ENCODE peak calls at places on chromosomes 7 and 10, in nine cellular contexts. One of them, this sample, is unnamed.

GRCh38 chr7:34036069-34036920 is 131.0 kb downstream of the BMPER start:
- DNase-seq in neuronal stem cell: no peak
- DNase-seq in LoVo: peak
- DNase-seq in kidney: no peak
- DNase-seq in fibroblast of mammary gland: peak
- DNase-seq in HTR-8/SVneo: no peak
- DNase-seq in cerebellum: no peak
- DNase-seq in HFFc6: no peak
- DNase-seq in amniotic stem cell: no peak
- DNase-seq in this sample: no peak

GRCh38 chr10:13712799-13713581 is 126.2 kb downstream of the PRPF18 start:
- DNase-seq in neuronal stem cell: no peak
- DNase-seq in LoVo: no peak
- DNase-seq in kidney: peak
- DNase-seq in fibroblast of mammary gland: peak
- DNase-seq in HTR-8/SVneo: peak
- DNase-seq in cerebellum: no peak
- DNase-seq in HFFc6: peak
- DNase-seq in amniotic stem cell: peak
- DNase-seq in this sample: peak

GRCh38 chr10:113454341-113455061 is 98.4 kb upstream of the HABP2 start:
- DNase-seq in neuronal stem cell: peak
- DNase-seq in LoVo: peak
- DNase-seq in kidney: peak
- DNase-seq in fibroblast of mammary gland: peak
- DNase-seq in HTR-8/SVneo: peak
- DNase-seq in cerebellum: no peak
- DNase-seq in HFFc6: no peak
- DNase-seq in amniotic stem cell: no peak
- DNase-seq in this sample: no peak

GRCh38 chr7:19015066-19015465 is 102.4 kb downstream of the TWIST1 start:
- DNase-seq in neuronal stem cell: no peak
- DNase-seq in LoVo: no peak
- DNase-seq in kidney: no peak
- DNase-seq in fibroblast of mammary gland: no peak
- DNase-seq in HTR-8/SVneo: no peak
- DNase-seq in cerebellum: no peak
- DNase-seq in HFFc6: no peak
- DNase-seq in amniotic stem cell: no peak
- DNase-seq in this sample: no peak

GRCh38 chr10:79385392-79385795 is 38.1 kb downstream of the PPIF start:
- DNase-seq in neuronal stem cell: no peak
- DNase-seq in LoVo: no peak
- DNase-seq in kidney: no peak
- DNase-seq in fibroblast of mammary gland: no peak
- DNase-seq in HTR-8/SVneo: no peak
- DNase-seq in cerebellum: no peak
- DNase-seq in HFFc6: no peak
- DNase-seq in amniotic stem cell: no peak
- DNase-seq in this sample: no peak

GRCh38 chr7:46558482-46559193 is 637.6 kb upstream of the IGFBP3 start:
- DNase-seq in neuronal stem cell: no peak
- DNase-seq in LoVo: peak
- DNase-seq in kidney: no peak
- DNase-seq in fibroblast of mammary gland: peak
- DNase-seq in HTR-8/SVneo: no peak
- DNase-seq in cerebellum: no peak
- DNase-seq in HFFc6: peak
- DNase-seq in amniotic stem cell: no peak
- DNase-seq in this sample: no peak

GRCh38 chr10:70109064-70109729 is 23.4 kb downstream of the AIFM2 start:
- DNase-seq in neuronal stem cell: no peak
- DNase-seq in LoVo: no peak
- DNase-seq in kidney: no peak
- DNase-seq in fibroblast of mammary gland: no peak
- DNase-seq in HTR-8/SVneo: no peak
- DNase-seq in cerebellum: peak
- DNase-seq in HFFc6: no peak
- DNase-seq in amniotic stem cell: no peak
- DNase-seq in this sample: no peak

GRCh38 chr7:132161231-132161915 is 414.9 kb downstream of the PLXNA4 start:
- DNase-seq in neuronal stem cell: no peak
- DNase-seq in LoVo: no peak
- DNase-seq in kidney: no peak
- DNase-seq in fibroblast of mammary gland: no peak
- DNase-seq in HTR-8/SVneo: no peak
- DNase-seq in cerebellum: peak
- DNase-seq in HFFc6: no peak
- DNase-seq in amniotic stem cell: no peak
- DNase-seq in this sample: no peak

GRCh38 chr7:41979834-41980307 is 257.1 kb downstream of the GLI3 start:
- DNase-seq in neuronal stem cell: no peak
- DNase-seq in LoVo: peak
- DNase-seq in kidney: no peak
- DNase-seq in fibroblast of mammary gland: peak
- DNase-seq in HTR-8/SVneo: peak
- DNase-seq in cerebellum: no peak
- DNase-seq in HFFc6: peak
- DNase-seq in amniotic stem cell: no peak
- DNase-seq in this sample: no peak

GRCh38 chr10:77037735-77038411 is 599.7 kb downstream of the KCNMA1 start:
- DNase-seq in neuronal stem cell: peak
- DNase-seq in LoVo: no peak
- DNase-seq in kidney: no peak
- DNase-seq in fibroblast of mammary gland: no peak
- DNase-seq in HTR-8/SVneo: no peak
- DNase-seq in cerebellum: no peak
- DNase-seq in HFFc6: no peak
- DNase-seq in amniotic stem cell: no peak
- DNase-seq in this sample: no peak

GRCh38 chr10:100025528-100026070 is 15.9 kb upstream of the DNMBP start:
- DNase-seq in neuronal stem cell: no peak
- DNase-seq in LoVo: no peak
- DNase-seq in kidney: no peak
- DNase-seq in fibroblast of mammary gland: no peak
- DNase-seq in HTR-8/SVneo: no peak
- DNase-seq in cerebellum: no peak
- DNase-seq in HFFc6: no peak
- DNase-seq in amniotic stem cell: no peak
- DNase-seq in this sample: no peak

GRCh38 chr7:79452495-79453265 is 787 bp downstream of the MAGI2 start:
- DNase-seq in neuronal stem cell: peak
- DNase-seq in LoVo: no peak
- DNase-seq in kidney: peak
- DNase-seq in fibroblast of mammary gland: peak
- DNase-seq in HTR-8/SVneo: peak
- DNase-seq in cerebellum: peak
- DNase-seq in HFFc6: no peak
- DNase-seq in amniotic stem cell: no peak
- DNase-seq in this sample: no peak

GRCh38 chr7:75688200-75689136 is 50.3 kb downstream of the HIP1 start:
- DNase-seq in neuronal stem cell: no peak
- DNase-seq in LoVo: no peak
- DNase-seq in kidney: peak
- DNase-seq in fibroblast of mammary gland: no peak
- DNase-seq in HTR-8/SVneo: no peak
- DNase-seq in cerebellum: peak
- DNase-seq in HFFc6: no peak
- DNase-seq in amniotic stem cell: no peak
- DNase-seq in this sample: no peak

GRCh38 chr7:107450970-107451369 is 18.9 kb upstream of the GPR22 start:
- DNase-seq in neuronal stem cell: no peak
- DNase-seq in LoVo: no peak
- DNase-seq in kidney: no peak
- DNase-seq in fibroblast of mammary gland: peak
- DNase-seq in HTR-8/SVneo: no peak
- DNase-seq in cerebellum: no peak
- DNase-seq in HFFc6: no peak
- DNase-seq in amniotic stem cell: no peak
- DNase-seq in this sample: no peak

GRCh38 chr10:49082767-49083166 is 32.6 kb downstream of the VSTM4 start:
- DNase-seq in neuronal stem cell: no peak
- DNase-seq in LoVo: no peak
- DNase-seq in kidney: peak
- DNase-seq in fibroblast of mammary gland: no peak
- DNase-seq in HTR-8/SVneo: no peak
- DNase-seq in cerebellum: peak
- DNase-seq in HFFc6: no peak
- DNase-seq in amniotic stem cell: no peak
- DNase-seq in this sample: no peak

GRCh38 chr10:95445223-95445836 is 115.8 kb downstream of the SORBS1 start:
- DNase-seq in neuronal stem cell: no peak
- DNase-seq in LoVo: peak
- DNase-seq in kidney: peak
- DNase-seq in fibroblast of mammary gland: peak
- DNase-seq in HTR-8/SVneo: peak
- DNase-seq in cerebellum: no peak
- DNase-seq in HFFc6: peak
- DNase-seq in amniotic stem cell: no peak
- DNase-seq in this sample: peak

GRCh38 chr10:18607979-18608378 is 43.4 kb downstream of the NSUN6 start:
- DNase-seq in neuronal stem cell: no peak
- DNase-seq in LoVo: no peak
- DNase-seq in kidney: no peak
- DNase-seq in fibroblast of mammary gland: peak
- DNase-seq in HTR-8/SVneo: no peak
- DNase-seq in cerebellum: no peak
- DNase-seq in HFFc6: peak
- DNase-seq in amniotic stem cell: no peak
- DNase-seq in this sample: no peak

GRCh38 chr7:157864911-157865310 is 528.1 kb downstream of the DNAJB6 start:
- DNase-seq in neuronal stem cell: no peak
- DNase-seq in LoVo: no peak
- DNase-seq in kidney: peak
- DNase-seq in fibroblast of mammary gland: no peak
- DNase-seq in HTR-8/SVneo: no peak
- DNase-seq in cerebellum: no peak
- DNase-seq in HFFc6: no peak
- DNase-seq in amniotic stem cell: no peak
- DNase-seq in this sample: no peak

GRCh38 chr10:133379801-133380666 is 972 bp downstream of the PAOX start:
- DNase-seq in neuronal stem cell: no peak
- DNase-seq in LoVo: no peak
- DNase-seq in kidney: peak
- DNase-seq in fibroblast of mammary gland: no peak
- DNase-seq in HTR-8/SVneo: no peak
- DNase-seq in cerebellum: peak
- DNase-seq in HFFc6: no peak
- DNase-seq in amniotic stem cell: no peak
- DNase-seq in this sample: no peak

GRCh38 chr10:127797339-127797738 is 60.4 kb downstream of the FOXI2 start:
- DNase-seq in neuronal stem cell: no peak
- DNase-seq in LoVo: no peak
- DNase-seq in kidney: no peak
- DNase-seq in fibroblast of mammary gland: no peak
- DNase-seq in HTR-8/SVneo: peak
- DNase-seq in cerebellum: no peak
- DNase-seq in HFFc6: no peak
- DNase-seq in amniotic stem cell: no peak
- DNase-seq in this sample: no peak

GRCh38 chr10:91860885-91861284 is 48.4 kb downstream of the FGFBP3 start:
- DNase-seq in neuronal stem cell: no peak
- DNase-seq in LoVo: no peak
- DNase-seq in kidney: no peak
- DNase-seq in fibroblast of mammary gland: no peak
- DNase-seq in HTR-8/SVneo: no peak
- DNase-seq in cerebellum: no peak
- DNase-seq in HFFc6: no peak
- DNase-seq in amniotic stem cell: no peak
- DNase-seq in this sample: no peak

GRCh38 chr7:68362745-68363518 is 1235.3 kb upstream of the AUTS2 start:
- DNase-seq in neuronal stem cell: no peak
- DNase-seq in LoVo: no peak
- DNase-seq in kidney: no peak
- DNase-seq in fibroblast of mammary gland: no peak
- DNase-seq in HTR-8/SVneo: no peak
- DNase-seq in cerebellum: no peak
- DNase-seq in HFFc6: no peak
- DNase-seq in amniotic stem cell: no peak
- DNase-seq in this sample: no peak

GRCh38 chr7:63900394-63901203 is 98.0 kb upstream of the ZNF722 start:
- DNase-seq in neuronal stem cell: no peak
- DNase-seq in LoVo: no peak
- DNase-seq in kidney: peak
- DNase-seq in fibroblast of mammary gland: peak
- DNase-seq in HTR-8/SVneo: peak
- DNase-seq in cerebellum: peak
- DNase-seq in HFFc6: no peak
- DNase-seq in amniotic stem cell: no peak
- DNase-seq in this sample: no peak

GRCh38 chr10:21990449-21990848 is 13.1 kb downstream of the DNAJC1 start:
- DNase-seq in neuronal stem cell: no peak
- DNase-seq in LoVo: no peak
- DNase-seq in kidney: no peak
- DNase-seq in fibroblast of mammary gland: no peak
- DNase-seq in HTR-8/SVneo: no peak
- DNase-seq in cerebellum: no peak
- DNase-seq in HFFc6: no peak
- DNase-seq in amniotic stem cell: no peak
- DNase-seq in this sample: no peak

GRCh38 chr7:101518348-101518747 is 110.7 kb downstream of the MYL10 start:
- DNase-seq in neuronal stem cell: no peak
- DNase-seq in LoVo: peak
- DNase-seq in kidney: no peak
- DNase-seq in fibroblast of mammary gland: peak
- DNase-seq in HTR-8/SVneo: peak
- DNase-seq in cerebellum: no peak
- DNase-seq in HFFc6: peak
- DNase-seq in amniotic stem cell: no peak
- DNase-seq in this sample: peak

GRCh38 chr7:72493850-72494661 is 81.9 kb upstream of the CALN1 start:
- DNase-seq in neuronal stem cell: peak
- DNase-seq in LoVo: peak
- DNase-seq in kidney: no peak
- DNase-seq in fibroblast of mammary gland: peak
- DNase-seq in HTR-8/SVneo: peak
- DNase-seq in cerebellum: peak
- DNase-seq in HFFc6: peak
- DNase-seq in amniotic stem cell: peak
- DNase-seq in this sample: no peak

GRCh38 chr10:25758041-25758457 is 176.0 kb upstream of the MYO3A start:
- DNase-seq in neuronal stem cell: peak
- DNase-seq in LoVo: peak
- DNase-seq in kidney: no peak
- DNase-seq in fibroblast of mammary gland: peak
- DNase-seq in HTR-8/SVneo: peak
- DNase-seq in cerebellum: peak
- DNase-seq in HFFc6: no peak
- DNase-seq in amniotic stem cell: no peak
- DNase-seq in this sample: no peak

GRCh38 chr10:123648595-123648994 is 17.6 kb upstream of the GPR26 start:
- DNase-seq in neuronal stem cell: no peak
- DNase-seq in LoVo: no peak
- DNase-seq in kidney: no peak
- DNase-seq in fibroblast of mammary gland: no peak
- DNase-seq in HTR-8/SVneo: no peak
- DNase-seq in cerebellum: no peak
- DNase-seq in HFFc6: no peak
- DNase-seq in amniotic stem cell: no peak
- DNase-seq in this sample: no peak

GRCh38 chr7:15916666-15917388 is 230.3 kb upstream of the MEOX2 start:
- DNase-seq in neuronal stem cell: no peak
- DNase-seq in LoVo: no peak
- DNase-seq in kidney: no peak
- DNase-seq in fibroblast of mammary gland: peak
- DNase-seq in HTR-8/SVneo: no peak
- DNase-seq in cerebellum: no peak
- DNase-seq in HFFc6: peak
- DNase-seq in amniotic stem cell: peak
- DNase-seq in this sample: no peak

GRCh38 chr7:44067064-44067951 is 1.9 kb upstream of the PGAM2 start:
- DNase-seq in neuronal stem cell: no peak
- DNase-seq in LoVo: no peak
- DNase-seq in kidney: peak
- DNase-seq in fibroblast of mammary gland: no peak
- DNase-seq in HTR-8/SVneo: no peak
- DNase-seq in cerebellum: no peak
- DNase-seq in HFFc6: no peak
- DNase-seq in amniotic stem cell: no peak
- DNase-seq in this sample: no peak

GRCh38 chr10:102648889-102649752 is 4.8 kb downstream of the TRIM8 start:
- DNase-seq in neuronal stem cell: peak
- DNase-seq in LoVo: no peak
- DNase-seq in kidney: peak
- DNase-seq in fibroblast of mammary gland: no peak
- DNase-seq in HTR-8/SVneo: no peak
- DNase-seq in cerebellum: no peak
- DNase-seq in HFFc6: no peak
- DNase-seq in amniotic stem cell: no peak
- DNase-seq in this sample: no peak